ENCODE peak calls at places on chromosomes 5 and 9, in eight cellular contexts. One of them, this sample, is unnamed.

GRCh38 chr5:147095740-147096139 is 139.1 kb upstream of the STK32A start:
- DNase-seq in HCEC 1CT: no peak
- DNase-seq in non-pigmented ciliary epithelial cell: no peak
- DNase-seq in effector CD4-positive, alpha-beta T cell: no peak
- DNase-seq in SIG-M5: no peak
- DNase-seq in NCI-H2029 treated with DMSO at 0.1 percent for 48 hours: no peak
- DNase-seq in T-helper 1 cell: no peak
- DNase-seq in suprapubic skin: no peak
- DNase-seq in this sample: no peak

GRCh38 chr5:82387041-82387818 is 109.1 kb upstream of the RPS23 start:
- DNase-seq in SIG-M5: no peak
- DNase-seq in HCEC 1CT: no peak
- DNase-seq in NCI-H2029 treated with DMSO at 0.1 percent for 48 hours: peak; percentile 91
- DNase-seq in effector CD4-positive, alpha-beta T cell: no peak
- DNase-seq in non-pigmented ciliary epithelial cell: peak; percentile 94
- DNase-seq in suprapubic skin: no peak
- DNase-seq in T-helper 1 cell: no peak
- DNase-seq in this sample: no peak

GRCh38 chr5:10567181-10567591 is 3.3 kb downstream of the ANKRD33B start:
- DNase-seq in suprapubic skin: no peak
- DNase-seq in T-helper 1 cell: no peak
- DNase-seq in SIG-M5: no peak
- DNase-seq in non-pigmented ciliary epithelial cell: no peak
- DNase-seq in NCI-H2029 treated with DMSO at 0.1 percent for 48 hours: no peak
- DNase-seq in HCEC 1CT: no peak
- DNase-seq in effector CD4-positive, alpha-beta T cell: no peak
- DNase-seq in this sample: no peak

GRCh38 chr9:109953813-109954489 is 174.0 kb downstream of the PALM2AKAP2 start:
- DNase-seq in T-helper 1 cell: no peak
- DNase-seq in effector CD4-positive, alpha-beta T cell: no peak
- DNase-seq in suprapubic skin: no peak
- DNase-seq in NCI-H2029 treated with DMSO at 0.1 percent for 48 hours: no peak
- DNase-seq in SIG-M5: no peak
- DNase-seq in non-pigmented ciliary epithelial cell: no peak
- DNase-seq in HCEC 1CT: no peak
- DNase-seq in this sample: no peak

GRCh38 chr5:98963019-98963418 is 34.2 kb upstream of the CHD1 start:
- DNase-seq in T-helper 1 cell: no peak
- DNase-seq in effector CD4-positive, alpha-beta T cell: no peak
- DNase-seq in SIG-M5: no peak
- DNase-seq in NCI-H2029 treated with DMSO at 0.1 percent for 48 hours: no peak
- DNase-seq in non-pigmented ciliary epithelial cell: no peak
- DNase-seq in HCEC 1CT: no peak
- DNase-seq in suprapubic skin: no peak
- DNase-seq in this sample: no peak

GRCh38 chr9:2150338-2150737 is 135.2 kb downstream of the SMARCA2 start:
- DNase-seq in effector CD4-positive, alpha-beta T cell: no peak
- DNase-seq in non-pigmented ciliary epithelial cell: no peak
- DNase-seq in NCI-H2029 treated with DMSO at 0.1 percent for 48 hours: no peak
- DNase-seq in HCEC 1CT: no peak
- DNase-seq in T-helper 1 cell: no peak
- DNase-seq in SIG-M5: no peak
- DNase-seq in suprapubic skin: no peak
- DNase-seq in this sample: no peak

GRCh38 chr9:21443849-21444625 is 3.8 kb downstream of the IFNA1 start:
- DNase-seq in non-pigmented ciliary epithelial cell: no peak
- DNase-seq in HCEC 1CT: no peak
- DNase-seq in effector CD4-positive, alpha-beta T cell: no peak
- DNase-seq in NCI-H2029 treated with DMSO at 0.1 percent for 48 hours: no peak
- DNase-seq in T-helper 1 cell: no peak
- DNase-seq in suprapubic skin: no peak
- DNase-seq in SIG-M5: peak; percentile 46
- DNase-seq in this sample: no peak

GRCh38 chr9:84736076-84736475 is 66.5 kb downstream of the NTRK2 start:
- DNase-seq in non-pigmented ciliary epithelial cell: no peak
- DNase-seq in suprapubic skin: no peak
- DNase-seq in SIG-M5: no peak
- DNase-seq in T-helper 1 cell: no peak
- DNase-seq in NCI-H2029 treated with DMSO at 0.1 percent for 48 hours: no peak
- DNase-seq in effector CD4-positive, alpha-beta T cell: no peak
- DNase-seq in HCEC 1CT: no peak
- DNase-seq in this sample: no peak

GRCh38 chr9:38280251-38280800 is 112.2 kb upstream of the ALDH1B1 start:
- DNase-seq in SIG-M5: no peak
- DNase-seq in suprapubic skin: no peak
- DNase-seq in effector CD4-positive, alpha-beta T cell: no peak
- DNase-seq in HCEC 1CT: no peak
- DNase-seq in non-pigmented ciliary epithelial cell: no peak
- DNase-seq in NCI-H2029 treated with DMSO at 0.1 percent for 48 hours: no peak
- DNase-seq in T-helper 1 cell: no peak
- DNase-seq in this sample: no peak

GRCh38 chr9:125701351-125701750 is 5.7 kb downstream of the MAPKAP1 start:
- DNase-seq in T-helper 1 cell: no peak
- DNase-seq in SIG-M5: no peak
- DNase-seq in non-pigmented ciliary epithelial cell: peak; percentile 22
- DNase-seq in HCEC 1CT: peak; percentile 67
- DNase-seq in effector CD4-positive, alpha-beta T cell: no peak
- DNase-seq in suprapubic skin: no peak
- DNase-seq in NCI-H2029 treated with DMSO at 0.1 percent for 48 hours: no peak
- DNase-seq in this sample: no peak